ENCODE peak calls at places on chromosome 1, in eight cellular contexts. N is uterus, M is spleen, P is heart left ventricle, C is stomach, F is Peyer's patch, R is suprapubic skin, Z is transverse colon. G is an unnamed sample.

GRCh38 chr1:211788626-211789025 is 41.9 kb downstream of the LPGAT1 start:
- DNase-seq in N (no peak), M (no peak), P (no peak), C (no peak), F (no peak), R (no peak), Z (no peak), G (no peak)

GRCh38 chr1:43822040-43822439 is 111.6 kb upstream of the ARTN start:
- DNase-seq in N (peak), M (no peak), P (no peak), C (no peak), F (no peak), R (no peak), Z (no peak), G (peak)

GRCh38 chr1:87869563-87869962 is 540.9 kb downstream of the LMO4 start:
- DNase-seq in N (no peak), M (no peak), P (no peak), C (no peak), F (no peak), R (no peak), Z (no peak), G (no peak)

GRCh38 chr1:186605762-186606350 is 74.4 kb downstream of the PTGS2 start:
- DNase-seq in N (no peak), M (no peak), P (peak), C (no peak), F (no peak), R (no peak), Z (peak), G (peak)

GRCh38 chr1:92326681-92327080 is 27.8 kb downstream of the RPAP2 start:
- DNase-seq in N (no peak), M (no peak), P (no peak), C (no peak), F (no peak), R (no peak), Z (no peak), G (no peak)

GRCh38 chr1:218464871-218465270 is 119.7 kb downstream of the TGFB2 start:
- DNase-seq in N (no peak), M (no peak), P (no peak), C (no peak), F (no peak), R (no peak), Z (no peak), G (no peak)

GRCh38 chr1:24507423-24507804 is 4.8 kb downstream of the RCAN3 start:
- DNase-seq in N (no peak), M (no peak), P (no peak), C (no peak), F (no peak), R (no peak), Z (no peak), G (no peak)

GRCh38 chr1:233295775-233296322 is 324 bp upstream of the PCNX2 start:
- DNase-seq in N (no peak), M (no peak), P (no peak), C (no peak), F (no peak), R (no peak), Z (no peak), G (no peak)

GRCh38 chr1:16181887-16182719 is 26.2 kb upstream of the EPHA2 start:
- DNase-seq in N (peak), M (peak), P (peak), C (peak), F (no peak), R (peak), Z (peak), G (peak)

GRCh38 chr1:4375812-4376211 is 278.6 kb upstream of the AJAP1 start:
- DNase-seq in N (no peak), M (no peak), P (no peak), C (no peak), F (no peak), R (no peak), Z (no peak), G (no peak)

GRCh38 chr1:157512036-157512969 is 40.0 kb downstream of the FCRL5 start:
- DNase-seq in N (no peak), M (no peak), P (no peak), C (no peak), F (no peak), R (no peak), Z (no peak), G (no peak)

GRCh38 chr1:17842686-17843085 is 87.6 kb downstream of the ACTL8 start:
- DNase-seq in N (no peak), M (no peak), P (no peak), C (no peak), F (no peak), R (no peak), Z (no peak), G (no peak)

GRCh38 chr1:235657747-235658526 is 8.4 kb upstream of the GNG4 start:
- DNase-seq in N (no peak), M (no peak), P (no peak), C (no peak), F (no peak), R (no peak), Z (no peak), G (no peak)

GRCh38 chr1:3978928-3979325 is 78.9 kb upstream of the C1orf174 start:
- DNase-seq in N (no peak), M (no peak), P (no peak), C (no peak), F (no peak), R (no peak), Z (no peak), G (no peak)

GRCh38 chr1:234111458-234112142 is 207.1 kb downstream of the SLC35F3 start:
- DNase-seq in N (no peak), M (no peak), P (peak), C (no peak), F (no peak), R (no peak), Z (no peak), G (peak)

GRCh38 chr1:40344597-40344996 is 27.5 kb upstream of the COL9A2 start:
- DNase-seq in N (no peak), M (peak), P (peak), C (peak), F (peak), R (no peak), Z (peak), G (peak)

GRCh38 chr1:26582053-26582835 is 52.7 kb downstream of the RPS6KA1 start:
- DNase-seq in N (no peak), M (peak), P (no peak), C (no peak), F (no peak), R (no peak), Z (no peak), G (no peak)

GRCh38 chr1:78005755-78006154 is 1.0 kb downstream of the DNAJB4 start:
- DNase-seq in N (no peak), M (no peak), P (no peak), C (no peak), F (no peak), R (no peak), Z (peak), G (peak)

GRCh38 chr1:184222561-184223157 is 164.2 kb upstream of the C1orf21 start:
- DNase-seq in N (peak), M (no peak), P (peak), C (peak), F (peak), R (no peak), Z (peak), G (peak)

GRCh38 chr1:33232716-33233115 is 23.6 kb upstream of the ZNF362 start:
- DNase-seq in N (no peak), M (no peak), P (no peak), C (no peak), F (no peak), R (no peak), Z (no peak), G (no peak)

GRCh38 chr1:53176452-53177344 is 19.9 kb upstream of the CPT2 start:
- DNase-seq in N (peak), M (no peak), P (peak), C (peak), F (no peak), R (no peak), Z (peak), G (no peak)

GRCh38 chr1:167086033-167086432 is 4.1 kb downstream of the GPA33 start:
- DNase-seq in N (no peak), M (no peak), P (no peak), C (no peak), F (no peak), R (no peak), Z (peak), G (no peak)

GRCh38 chr1:208178091-208178529 is 66.1 kb downstream of the PLXNA2 start:
- DNase-seq in N (no peak), M (no peak), P (no peak), C (peak), F (no peak), R (no peak), Z (peak), G (no peak)

GRCh38 chr1:154557248-154557938 is 1.1 kb downstream of the UBE2Q1 start:
- DNase-seq in N (no peak), M (no peak), P (no peak), C (no peak), F (no peak), R (no peak), Z (no peak), G (no peak)

GRCh38 chr1:154559496-154559950 is 1.1 kb upstream of the UBE2Q1 start:
- DNase-seq in N (peak), M (peak), P (peak), C (peak), F (peak), R (peak), Z (peak), G (peak)

GRCh38 chr1:154556422-154556821 is 2.0 kb downstream of the UBE2Q1 start:
- DNase-seq in N (no peak), M (peak), P (peak), C (no peak), F (no peak), R (no peak), Z (no peak), G (no peak)

GRCh38 chr1:154557939-154558609 is 388 bp downstream of the UBE2Q1 start:
- DNase-seq in N (peak), M (peak), P (peak), C (peak), F (peak), R (peak), Z (peak), G (peak)

DNA sequence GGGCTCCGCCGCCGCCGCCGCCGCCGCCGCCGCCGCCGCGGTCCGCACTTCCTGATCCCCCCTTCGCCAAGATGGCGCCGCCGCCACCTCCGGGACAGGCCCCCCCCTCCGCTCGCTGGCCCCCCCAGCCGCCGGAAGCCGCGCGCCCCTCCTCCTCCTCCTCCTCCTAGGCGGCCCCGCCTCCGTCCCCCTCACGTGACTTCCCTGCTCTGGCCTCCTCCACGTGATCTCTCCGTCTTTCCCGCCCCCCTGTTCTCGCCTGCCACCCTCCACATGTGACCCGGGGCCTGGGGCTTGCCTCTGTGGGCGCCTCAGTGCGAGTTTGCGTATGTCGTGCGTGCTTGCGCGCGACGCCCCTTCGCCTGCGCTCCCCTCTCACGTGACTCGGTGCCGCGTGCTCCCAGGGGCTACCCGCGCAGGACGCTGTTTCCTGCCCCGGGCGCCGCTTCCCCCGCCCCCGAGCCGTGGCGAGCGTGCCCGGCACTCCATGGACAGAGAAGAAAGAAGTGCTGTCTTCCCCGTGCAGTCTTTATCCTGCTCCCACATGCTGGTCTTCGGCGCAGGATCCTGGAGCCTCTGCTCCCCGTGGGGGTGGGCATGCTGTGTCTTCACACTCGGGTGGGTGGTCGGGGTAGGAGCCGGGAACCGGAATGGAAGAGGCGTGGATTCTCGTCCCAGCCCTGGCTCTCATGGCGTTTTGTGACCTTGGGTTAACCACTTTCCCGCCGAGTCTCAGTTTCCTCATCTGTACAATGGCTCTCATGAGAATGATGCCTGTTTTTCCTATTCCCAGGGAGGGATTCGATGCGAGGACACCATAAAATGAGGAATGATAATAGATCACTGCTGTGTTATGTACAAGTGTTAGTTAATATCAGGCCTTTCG is at the start of gene UBE2Q1:
- DNase-seq in N (peak), M (peak), P (peak), C (peak), F (peak), R (peak), Z (peak), G (peak)
- TF ChIP-seq POLR2A in N (peak), M (no peak), P (peak), C (no peak), F (peak), R (no peak), Z (peak), G (peak)

GRCh38 chr1:237444120-237444790 is 402.3 kb downstream of the RYR2 start:
- DNase-seq in N (no peak), M (no peak), P (no peak), C (no peak), F (no peak), R (no peak), Z (no peak), G (no peak)
- H3K27ac ChIP-seq in N (no peak), M (no peak), P (no peak), C (no peak), F (no peak), R (no peak), Z (no peak), G (no peak)

GRCh38 chr1:10835423-10836421 is 39.3 kb upstream of the CASZ1 start:
- DNase-seq in N (peak), M (no peak), P (no peak), C (peak), F (no peak), R (no peak), Z (peak), G (peak)
- TF ChIP-seq POLR2A in N (no peak), M (no peak), P (no peak), C (no peak), F (no peak), R (no peak), Z (no peak), G (no peak)

GRCh38 chr1:111213412-111213811 is 13.0 kb upstream of the DENND2D start:
- DNase-seq in N (no peak), M (no peak), P (no peak), C (no peak), F (no peak), R (no peak), Z (no peak), G (no peak)
- H3K27ac ChIP-seq in N (no peak), M (peak), P (no peak), C (no peak), F (peak), R (no peak), Z (no peak), G (no peak)

GRCh38 chr1:41537788-41538351 is 53.4 kb upstream of the EDN2 start:
- DNase-seq in N (peak), M (peak), P (peak), C (peak), F (no peak), R (peak), Z (peak), G (peak)

GRCh38 chr1:41539416-41539800 is 54.9 kb upstream of the EDN2 start:
- DNase-seq in N (peak), M (peak), P (no peak), C (no peak), F (no peak), R (peak), Z (peak), G (no peak)

GRCh38 chr1:41537257-41537656 is 52.8 kb upstream of the EDN2 start:
- DNase-seq in N (peak), M (peak), P (no peak), C (no peak), F (no peak), R (peak), Z (no peak), G (no peak)

GRCh38 chr1:41539999-41540398 is 55.5 kb upstream of the EDN2 start:
- DNase-seq in N (peak), M (peak), P (no peak), C (peak), F (no peak), R (peak), Z (peak), G (no peak)

GRCh38 chr1:41538741-41539415 is 54.4 kb upstream of the EDN2 start:
- DNase-seq in N (peak), M (peak), P (no peak), C (no peak), F (no peak), R (peak), Z (peak), G (no peak)
- TF ChIP-seq POLR2A in N (no peak), M (no peak), P (no peak), C (no peak), F (no peak), R (no peak), Z (no peak), G (no peak)

GRCh38 chr1:200862713-200863415 is 9.9 kb upstream of the GPR25 start:
- DNase-seq in N (no peak), M (no peak), P (no peak), C (no peak), F (no peak), R (no peak), Z (no peak), G (no peak)
- H3K27ac ChIP-seq in N (no peak), M (no peak), P (no peak), C (no peak), F (no peak), R (no peak), Z (no peak), G (no peak)

DNA sequence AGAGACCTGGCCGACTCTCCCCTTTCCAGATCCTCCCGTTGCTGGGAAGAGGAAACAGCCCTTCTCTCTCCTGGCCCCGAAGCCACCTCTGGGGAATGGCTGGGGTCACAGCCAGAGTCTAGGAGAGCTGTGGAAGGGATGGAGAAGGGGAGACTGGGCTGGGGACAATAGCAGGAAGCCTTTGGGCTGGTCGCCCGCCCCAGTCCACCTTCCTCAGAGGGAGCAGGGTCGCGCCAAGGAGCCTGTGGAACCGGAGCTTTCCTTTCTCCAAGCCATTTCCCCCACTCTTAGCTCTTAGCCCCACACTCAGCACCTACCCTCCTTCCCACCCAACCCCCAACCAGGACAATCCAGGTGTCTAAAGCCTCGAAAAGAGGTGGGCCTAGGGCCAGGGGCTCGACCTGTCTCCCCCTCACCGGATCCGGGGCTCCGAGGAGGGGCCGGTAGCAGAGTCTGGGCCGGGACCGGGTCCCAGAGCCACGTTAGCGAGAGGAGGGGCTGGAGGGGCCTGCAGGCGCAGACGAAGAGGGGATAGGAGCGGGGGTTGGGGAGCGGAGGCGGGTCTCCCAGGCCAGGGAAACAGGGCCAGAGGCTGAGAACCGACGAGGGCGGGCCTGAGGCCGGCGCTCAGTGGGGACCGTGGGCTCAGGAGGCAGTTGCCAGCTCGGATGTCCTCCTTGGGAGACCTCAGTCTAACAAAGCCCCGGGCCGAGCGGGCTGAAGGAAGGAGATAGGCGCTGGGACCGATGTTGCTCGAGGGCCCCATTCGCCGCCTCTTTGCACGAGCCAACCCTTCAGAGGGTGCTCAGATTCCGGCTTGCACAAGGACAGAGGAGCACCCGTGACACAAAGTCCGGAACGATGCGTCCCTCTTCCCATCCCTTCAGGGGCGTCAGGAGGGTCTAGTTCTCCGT is 1.0 kb downstream of the SEMA6C start:
- DNase-seq in N (no peak), M (peak), P (peak), C (no peak), F (no peak), R (no peak), Z (no peak), G (no peak)
- TF ChIP-seq POLR2A in N (no peak), M (no peak), P (no peak), C (no peak), F (no peak), R (no peak), Z (no peak), G (no peak)

DNA sequence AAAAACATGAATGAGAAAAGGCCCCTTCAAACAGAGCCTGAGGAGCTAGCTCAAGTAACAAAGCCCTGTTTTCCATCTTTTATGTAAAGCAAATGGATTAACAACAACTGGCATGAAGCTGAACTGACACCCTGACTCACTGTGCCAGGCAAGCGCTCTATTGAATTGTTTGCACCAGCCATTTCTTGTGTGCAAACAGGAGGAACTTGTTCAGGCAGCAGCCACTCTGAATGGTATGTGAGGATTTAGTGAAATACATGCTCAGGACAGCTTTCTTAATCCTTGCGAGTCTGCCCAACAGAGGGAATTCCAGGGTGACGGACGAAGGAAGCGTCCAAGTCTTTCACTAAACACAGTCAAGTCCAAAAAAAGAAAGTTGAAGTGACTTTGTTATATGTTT is 291.1 kb upstream of the ADGRL2 start:
- DNase-seq in N (no peak), M (no peak), P (no peak), C (peak), F (no peak), R (no peak), Z (no peak), G (no peak)
- H3K27ac ChIP-seq in N (no peak), M (no peak), P (no peak), C (no peak), F (no peak), R (no peak), Z (no peak), G (no peak)